ENCODE peak calls at places on chromosomes 13 and 19, in nine cellular contexts. T is transverse colon, W is prostate gland, Z is K562, J is endothelial cell of umbilical vein, M is GM23338, N is sigmoid colon, V is HCT116, O is HL-60. P is an unnamed sample.

GRCh38 chr19:5251096-5252065 is 89.2 kb downstream of the PTPRS start:
- DNase-seq in V (no peak), M (peak; percentile 72), N (no peak), T (no peak), J (no peak), Z (no peak), O (no peak), W (no peak), P (no peak)

GRCh38 chr13:67752741-67753140 is 522.6 kb upstream of the PCDH9 start:
- DNase-seq in J (no peak), W (no peak), V (no peak), Z (no peak), N (no peak), O (no peak), M (no peak), T (no peak), P (no peak)

GRCh38 chr13:49997935-49998334 is 1.1 kb downstream of the TRIM13 start:
- DNase-seq in N (no peak), Z (no peak), O (peak; percentile 18), W (peak; percentile 48), V (no peak), J (peak; percentile 24), T (no peak), M (peak; percentile 54), P (no peak)

GRCh38 chr13:36352350-36352749 is 6.2 kb upstream of the SPART start:
- DNase-seq in M (no peak), T (no peak), W (no peak), O (no peak), V (no peak), N (no peak), Z (no peak), J (no peak), P (no peak)

GRCh38 chr19:34772697-34773554 is at the start of gene ZNF599:
- DNase-seq in M (peak; percentile 98), V (peak; percentile 83), O (peak; percentile 91), Z (peak; percentile 84), J (peak; percentile 91), W (peak; percentile 90), N (peak; percentile 95), T (peak; percentile 93), P (peak; percentile 89)

GRCh38 chr13:73224708-73225107 is 165.9 kb downstream of the KLF5 start:
- DNase-seq in J (no peak), V (no peak), Z (no peak), O (peak; percentile 62), N (no peak), M (no peak), T (no peak), W (no peak), P (no peak)

GRCh38 chr13:41568990-41569387 is 111.6 kb downstream of the RGCC start:
- DNase-seq in M (no peak), V (no peak), T (no peak), J (peak; percentile 52), O (no peak), W (peak; percentile 48), Z (no peak), N (no peak), P (no peak)

GRCh38 chr13:30026093-30026492 is 175.7 kb upstream of the UBL3 start:
- DNase-seq in V (no peak), O (no peak), J (peak; percentile 47), W (no peak), Z (no peak), M (no peak), T (no peak), N (no peak), P (no peak)

GRCh38 chr13:27374126-27374613 is 50.2 kb upstream of the GTF3A start:
- DNase-seq in J (no peak), O (no peak), Z (no peak), N (no peak), W (no peak), V (no peak), T (peak; percentile 56), M (no peak), P (no peak)

GRCh38 chr13:40433577-40433976 is 232.9 kb downstream of the FOXO1 start:
- DNase-seq in V (no peak), N (no peak), M (no peak), J (no peak), O (peak; percentile 42), T (peak; percentile 56), Z (no peak), W (no peak), P (no peak)

GRCh38 chr19:18280247-18281081 is 958 bp downstream of the JUND start:
- DNase-seq in V (no peak), W (peak; percentile 78), N (peak; percentile 93), O (peak; percentile 70), J (peak; percentile 76), T (peak; percentile 87), M (peak; percentile 46), Z (peak; percentile 88), P (peak; percentile 78)

GRCh38 chr19:2917275-2918184 is 16.8 kb downstream of the ZNF57 start:
- DNase-seq in V (no peak), Z (no peak), O (no peak), T (no peak), W (no peak), M (no peak), J (no peak), N (peak; percentile 1), P (no peak)

GRCh38 chr13:92354583-92354982 is 872.0 kb upstream of the GPC6 start:
- DNase-seq in J (no peak), V (no peak), W (no peak), T (no peak), Z (no peak), M (no peak), N (no peak), O (no peak), P (no peak)

GRCh38 chr19:8251025-8251472 is 41.9 kb downstream of the CERS4 start:
- DNase-seq in N (peak; percentile 95), V (no peak), O (no peak), J (no peak), Z (no peak), T (peak; percentile 44), W (peak; percentile 89), M (no peak), P (peak; percentile 81)

GRCh38 chr19:4328243-4328990 is 10.2 kb downstream of the STAP2 start:
- DNase-seq in N (peak; percentile 99), T (peak; percentile 96), J (peak; percentile 82), W (peak; percentile 36), O (peak; percentile 85), V (peak; percentile 87), Z (peak; percentile 96), M (peak; percentile 96), P (peak; percentile 91)

GRCh38 chr19:10503002-10503789 is at the start of gene KEAP1:
- DNase-seq in W (no peak), O (peak; percentile 53), T (peak; percentile 67), N (peak; percentile 69), Z (peak; percentile 85), J (peak; percentile 40), V (no peak), M (peak; percentile 75), P (no peak)

GRCh38 chr13:51674276-51674675 is 90.0 kb downstream of the WDFY2 start:
- DNase-seq in Z (no peak), O (no peak), T (peak; percentile 53), N (no peak), M (peak; percentile 65), J (no peak), W (peak; percentile 90), V (peak; percentile 12), P (peak; percentile 90)
- H3K27ac ChIP-seq in Z (no peak overlapping the region), O (no peak overlapping the region), T (no peak overlapping the region), N (no peak overlapping the region), M (no peak overlapping the region), J (no peak overlapping the region), W (peak overlapping the region; percentile 72), V (no peak overlapping the region), P (peak overlapping the region; percentile 88)

DNA sequence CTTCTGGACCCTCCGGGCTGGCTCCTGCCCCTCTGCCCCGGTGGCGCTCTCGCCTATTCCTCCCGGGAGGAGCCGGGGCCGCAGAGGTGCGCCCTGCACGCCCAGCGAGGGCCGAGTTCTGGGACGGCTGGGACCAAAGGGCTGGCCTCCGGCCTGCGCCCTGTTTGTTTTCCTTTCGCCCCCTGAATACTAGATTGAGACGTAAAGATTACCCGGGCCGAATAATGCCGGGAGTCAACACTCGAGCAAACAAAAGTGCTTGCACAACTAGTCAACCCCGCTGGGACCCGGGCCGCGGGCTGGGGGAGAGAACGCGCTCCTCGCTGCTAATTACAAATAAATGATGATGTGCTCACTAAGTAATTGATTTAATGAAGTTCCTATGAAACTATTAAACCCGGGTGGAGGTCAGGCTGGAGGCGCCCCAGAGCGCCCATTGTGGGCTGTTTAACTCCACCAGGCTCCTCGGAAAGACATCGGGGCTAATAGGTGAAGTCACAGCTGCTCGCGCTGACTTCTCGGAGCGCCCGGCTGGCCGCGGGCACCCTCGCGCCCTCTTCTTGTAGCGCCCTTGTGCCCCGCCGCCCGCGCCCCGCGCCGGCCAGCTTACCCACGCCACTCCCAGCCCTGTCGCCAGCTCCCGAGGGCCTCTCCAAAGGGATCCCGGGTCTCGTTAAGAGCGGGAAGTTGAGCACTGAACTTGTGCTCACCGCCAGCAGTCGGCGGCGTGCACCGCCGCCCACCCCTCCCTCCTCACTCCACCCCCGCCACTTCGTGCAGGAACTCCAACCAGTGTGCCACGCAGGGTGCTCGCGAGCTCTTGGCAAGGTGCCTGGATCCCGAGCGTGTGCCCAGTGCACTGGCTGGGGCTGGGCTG is 14.9 kb downstream of the ZIC5 start:
- DNase-seq in M (peak; percentile 60), T (no peak), Z (no peak), V (no peak), O (no peak), N (no peak), W (no peak), J (no peak), P (no peak)
- TF ChIP-seq CTCF in M (peak; percentile 6), T (no peak), Z (no peak), V (no peak), O (no peak), N (no peak), W (no peak), J (no peak), P (no peak)

DNA sequence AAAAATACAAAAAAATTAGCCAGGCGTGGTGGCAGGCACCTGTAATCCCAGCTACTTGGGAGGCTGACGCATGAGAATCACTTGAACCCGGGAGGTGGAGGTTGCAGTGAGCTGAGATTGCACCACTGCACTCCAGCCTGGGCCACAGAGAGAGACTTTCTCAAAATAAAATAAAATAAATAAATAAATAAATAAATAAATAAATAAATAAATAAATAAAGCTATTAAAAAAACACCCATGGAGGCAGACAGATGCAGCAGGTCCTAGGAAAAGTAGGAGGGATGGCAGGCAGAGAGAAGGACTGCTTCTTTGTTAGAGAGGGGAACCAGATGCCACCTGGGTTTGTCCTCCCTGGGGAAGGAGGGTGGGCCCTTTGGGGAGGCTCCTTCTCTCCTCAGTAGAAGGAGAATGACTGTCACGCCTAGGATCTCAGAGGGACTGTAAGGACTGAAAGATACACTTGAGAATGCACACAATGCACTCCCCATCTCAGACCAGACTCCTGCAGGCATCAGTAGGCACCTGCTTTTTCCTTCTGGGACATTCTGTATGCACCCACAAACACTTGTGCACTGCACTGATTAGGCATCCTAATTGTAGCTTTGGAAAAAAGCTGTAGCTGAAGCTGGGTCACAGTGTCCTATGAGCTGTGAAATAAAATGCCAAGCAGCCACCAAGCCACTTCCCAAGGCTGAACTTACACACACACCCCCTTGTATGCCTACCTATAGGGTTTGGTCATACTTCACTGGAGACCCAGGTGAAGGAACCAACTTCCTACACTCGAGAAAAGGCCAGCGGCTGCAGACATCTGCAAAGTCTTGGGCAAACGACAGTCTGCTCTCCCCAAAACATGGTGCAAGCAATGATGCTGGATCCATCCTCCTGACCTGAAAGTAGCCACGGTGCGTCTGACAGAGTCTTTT is 18.9 kb upstream of the SLC35E1 start:
- DNase-seq in T (no peak), N (no peak), O (no peak), J (no peak), W (no peak), M (no peak), Z (no peak), V (no peak), P (no peak)
- TF ChIP-seq POLR2AphosphoS5 in T (no peak), N (no peak), O (no peak), J (no peak), W (no peak), M (no peak), Z (no peak), V (no peak), P (no peak)

GRCh38 chr19:45439190-45439568 is 15.5 kb upstream of the ERCC1 start:
- DNase-seq in V (no peak), Z (no peak), W (no peak), M (no peak), T (no peak), O (no peak), J (no peak), N (no peak), P (no peak)
- H3K27ac ChIP-seq in V (peak overlapping the region; percentile 81), Z (peak overlapping the region; percentile 93), W (peak overlapping the region; percentile 92), M (no peak overlapping the region), T (peak overlapping the region; percentile 97), O (no peak overlapping the region), J (peak overlapping the region; percentile 59), N (peak overlapping the region; percentile 94), P (peak overlapping the region; percentile 97)

P was measured in breast epithelium.